ENCODE peak calls at places on chromosomes 1 and 21, in four cellular contexts. One of them, this sample, is unnamed.

GRCh38 chr1:201377611-201378092 is at the start of gene TNNT2:
- DNase-seq in psoas muscle: no peak
- DNase-seq in heart right ventricle: peak
- DNase-seq in uterus: no peak
- DNase-seq in this sample: no peak

GRCh38 chr1:75265792-75266191 is 131.6 kb downstream of the LHX8 start:
- DNase-seq in heart right ventricle: no peak
- DNase-seq in psoas muscle: no peak
- DNase-seq in uterus: no peak
- DNase-seq in this sample: no peak

GRCh38 chr1:160261526-160261877 is 847 bp downstream of the DCAF8 start:
- DNase-seq in uterus: no peak
- DNase-seq in heart right ventricle: peak
- DNase-seq in psoas muscle: no peak
- DNase-seq in this sample: peak

GRCh38 chr1:200029035-200029623 is 1.6 kb downstream of the NR5A2 start:
- DNase-seq in heart right ventricle: no peak
- DNase-seq in psoas muscle: no peak
- DNase-seq in uterus: no peak
- DNase-seq in this sample: peak

GRCh38 chr1:235093685-235094592 is 34.7 kb downstream of the TOMM20 start:
- DNase-seq in uterus: peak
- DNase-seq in heart right ventricle: peak
- DNase-seq in psoas muscle: peak
- DNase-seq in this sample: peak

GRCh38 chr1:115219937-115220336 is 118.1 kb downstream of the NGF start:
- DNase-seq in uterus: peak
- DNase-seq in psoas muscle: peak
- DNase-seq in heart right ventricle: peak
- DNase-seq in this sample: no peak

GRCh38 chr1:1914842-1915692 is at the start of gene CALML6:
- DNase-seq in psoas muscle: peak
- DNase-seq in uterus: no peak
- DNase-seq in heart right ventricle: no peak
- DNase-seq in this sample: no peak

GRCh38 chr1:224710196-224710595 is 94.1 kb downstream of the CNIH3 start:
- DNase-seq in heart right ventricle: no peak
- DNase-seq in uterus: no peak
- DNase-seq in psoas muscle: no peak
- DNase-seq in this sample: no peak

GRCh38 chr1:179369751-179370341 is 4.1 kb downstream of the AXDND1 start:
- DNase-seq in psoas muscle: no peak
- DNase-seq in uterus: no peak
- DNase-seq in heart right ventricle: peak
- DNase-seq in this sample: peak

GRCh38 chr1:202131956-202132821 is 9.5 kb downstream of the GPR37L1 start:
- DNase-seq in psoas muscle: peak
- DNase-seq in uterus: peak
- DNase-seq in heart right ventricle: peak
- DNase-seq in this sample: no peak

GRCh38 chr1:214901718-214902117 is 180.8 kb upstream of the KCNK2 start:
- DNase-seq in psoas muscle: no peak
- DNase-seq in uterus: no peak
- DNase-seq in heart right ventricle: no peak
- DNase-seq in this sample: no peak

GRCh38 chr1:219582310-219582709 is 30.6 kb downstream of the ZC3H11B start:
- DNase-seq in psoas muscle: no peak
- DNase-seq in heart right ventricle: no peak
- DNase-seq in uterus: no peak
- DNase-seq in this sample: no peak

GRCh38 chr1:7561331-7561921 is 209.7 kb upstream of the VAMP3 start:
- DNase-seq in psoas muscle: no peak
- DNase-seq in uterus: no peak
- DNase-seq in heart right ventricle: no peak
- DNase-seq in this sample: no peak

DNA sequence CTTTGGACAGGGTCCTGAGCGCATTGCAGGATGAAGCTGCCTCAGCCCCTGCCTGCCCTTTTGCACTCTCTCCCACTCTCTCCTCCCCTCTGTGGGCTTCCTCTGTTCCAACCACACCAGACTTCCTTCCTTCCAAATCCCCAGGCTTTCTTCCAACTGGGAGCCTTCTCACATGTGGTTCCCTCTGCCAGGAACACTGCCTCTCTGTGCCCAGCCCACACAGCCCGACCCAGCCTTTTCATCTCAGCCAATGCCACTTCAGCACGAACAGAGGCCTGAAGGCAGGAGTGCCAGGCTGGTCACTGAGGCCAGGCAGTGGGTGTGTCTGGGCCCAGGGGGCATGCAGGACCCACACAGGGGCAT is 5.9 kb downstream of the SELENON start:
- DNase-seq in uterus: no peak
- DNase-seq in psoas muscle: no peak
- DNase-seq in heart right ventricle: peak
- DNase-seq in this sample: no peak
- TF ChIP-seq CTCF in uterus: no peak
- TF ChIP-seq CTCF in psoas muscle: no peak
- TF ChIP-seq CTCF in heart right ventricle: no peak
- TF ChIP-seq CTCF in this sample: no peak

DNA sequence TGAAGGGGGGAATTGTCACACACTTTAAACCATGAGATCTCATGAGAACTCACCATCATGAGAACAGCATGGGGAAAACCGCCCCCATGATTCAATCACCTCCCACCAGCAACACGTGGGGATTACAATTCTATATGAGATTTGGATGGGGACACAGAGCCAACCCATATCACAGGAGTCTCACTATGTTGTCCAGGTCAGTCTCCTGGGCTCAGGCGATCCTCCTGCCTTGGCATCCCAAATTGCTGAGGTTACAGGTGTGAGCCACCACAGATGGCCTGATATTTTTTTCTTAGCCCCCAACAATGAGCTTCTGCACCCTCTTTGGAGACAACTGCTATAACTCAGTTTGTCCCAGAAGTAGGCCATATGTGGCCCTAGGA is 22.5 kb upstream of the MORC3 start:
- DNase-seq in heart right ventricle: no peak
- DNase-seq in psoas muscle: no peak
- DNase-seq in uterus: no peak
- DNase-seq in this sample: no peak
- H3K4me3 ChIP-seq in heart right ventricle: peak
- H3K4me3 ChIP-seq in psoas muscle: no peak
- H3K4me3 ChIP-seq in uterus: no peak
- H3K4me3 ChIP-seq in this sample: no peak

GRCh38 chr1:14367444-14367843 is 231.0 kb upstream of the KAZN start:
- DNase-seq in heart right ventricle: no peak
- DNase-seq in uterus: no peak
- DNase-seq in psoas muscle: no peak
- DNase-seq in this sample: no peak

GRCh38 chr1:14363707-14364413 is 234.6 kb upstream of the KAZN start:
- DNase-seq in uterus: no peak
- DNase-seq in heart right ventricle: no peak
- DNase-seq in psoas muscle: no peak
- DNase-seq in this sample: no peak

GRCh38 chr1:14369526-14370213 is 228.8 kb upstream of the KAZN start:
- DNase-seq in uterus: no peak
- DNase-seq in psoas muscle: no peak
- DNase-seq in heart right ventricle: no peak
- DNase-seq in this sample: no peak

GRCh38 chr1:14365226-14365994 is 233.1 kb upstream of the KAZN start:
- DNase-seq in psoas muscle: no peak
- DNase-seq in uterus: no peak
- DNase-seq in heart right ventricle: peak
- DNase-seq in this sample: peak

DNA sequence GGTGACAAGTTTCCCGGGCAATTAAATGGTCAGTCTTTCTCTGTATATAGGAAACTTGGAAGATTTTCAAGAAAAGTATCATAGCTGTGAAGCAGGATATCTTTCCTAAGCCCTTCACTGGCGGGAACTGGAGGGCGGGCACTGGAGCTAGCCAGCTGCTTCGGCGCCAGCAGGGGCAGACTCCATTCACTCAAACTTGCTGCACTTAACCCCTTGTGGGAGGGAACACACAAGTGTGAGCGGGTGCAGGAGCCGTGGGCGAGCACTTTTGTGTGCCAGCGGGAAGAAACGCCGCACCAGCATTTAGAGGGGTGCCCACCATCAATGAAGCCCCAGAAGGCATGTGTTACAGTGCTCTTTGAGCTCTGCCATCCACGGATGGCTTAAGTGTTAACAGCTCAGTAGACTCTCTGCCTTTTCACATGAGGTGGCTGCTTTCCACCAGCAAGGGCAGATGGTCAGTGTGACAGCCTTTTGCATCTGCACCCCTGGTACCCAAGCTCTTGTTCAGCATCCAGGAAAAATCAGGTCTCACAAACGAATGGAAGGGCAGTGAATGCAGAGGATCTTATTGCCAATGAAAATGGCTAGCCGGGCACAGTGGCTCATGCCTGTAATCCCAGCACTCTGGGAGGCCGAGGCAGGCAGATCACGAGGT is 232.0 kb upstream of the KAZN start:
- DNase-seq in heart right ventricle: no peak
- DNase-seq in psoas muscle: peak
- DNase-seq in uterus: no peak
- DNase-seq in this sample: no peak
- TF ChIP-seq CTCF in heart right ventricle: no peak
- TF ChIP-seq CTCF in psoas muscle: no peak
- TF ChIP-seq CTCF in uterus: no peak
- TF ChIP-seq CTCF in this sample: no peak

DNA sequence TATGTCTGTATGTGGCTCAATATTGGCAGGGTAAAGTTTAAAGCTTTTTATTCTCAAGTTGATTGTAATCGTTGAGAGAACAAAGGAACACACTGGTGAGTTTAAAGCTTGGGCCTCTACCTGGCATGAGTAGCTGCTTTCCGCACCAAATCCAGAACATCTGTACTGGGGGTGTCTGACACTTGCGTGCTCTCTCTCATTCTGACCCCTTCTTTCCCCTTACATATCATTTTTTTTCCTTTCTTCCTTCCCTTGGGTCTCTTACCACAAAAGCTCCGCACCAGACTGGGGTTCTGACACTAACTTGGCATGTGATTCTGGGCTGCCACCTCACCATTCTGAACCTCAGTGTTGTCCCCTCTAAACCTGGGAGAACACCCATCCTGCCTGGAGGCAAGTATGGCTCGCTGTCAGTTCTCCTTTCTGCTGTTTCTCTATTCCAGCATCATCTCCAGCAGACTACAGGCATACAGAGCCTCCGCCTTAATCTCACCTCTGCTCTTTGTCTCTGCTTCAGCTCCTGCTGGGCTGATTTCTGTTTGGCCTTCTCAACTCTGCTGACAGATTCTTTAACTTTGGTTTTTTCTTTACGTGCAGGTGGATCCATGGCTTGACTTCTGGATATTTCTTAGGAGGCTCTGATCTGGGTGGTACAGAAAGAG is 853 bp upstream of the ERMAP start:
- DNase-seq in uterus: no peak
- DNase-seq in psoas muscle: no peak
- DNase-seq in heart right ventricle: no peak
- DNase-seq in this sample: peak
- H3K4me3 ChIP-seq in uterus: peak
- H3K4me3 ChIP-seq in psoas muscle: peak
- H3K4me3 ChIP-seq in heart right ventricle: peak
- H3K4me3 ChIP-seq in this sample: peak

GRCh38 chr1:212915245-212916091 is 34.9 kb upstream of the VASH2 start:
- DNase-seq in heart right ventricle: peak
- DNase-seq in psoas muscle: peak
- DNase-seq in uterus: peak
- DNase-seq in this sample: no peak
- TF ChIP-seq CTCF in heart right ventricle: no peak
- TF ChIP-seq CTCF in psoas muscle: no peak
- TF ChIP-seq CTCF in uterus: no peak
- TF ChIP-seq CTCF in this sample: peak

This sample was measured in GM06990.